ENCODE peak calls at places on chromosomes 1 and 21, in six cellular contexts. M, Z, O, V, K and T are unnamed samples.
A peak's percentile ranks its signal among the peaks of the same experiment; 100 is the strongest.

GRCh38 chr1:204591473-204592090 is 75.4 kb downstream of the MDM4 start:
- DNase-seq in Z (peak; percentile 63), M (no peak), V (no peak), O (peak; percentile 24), K (no peak), T (no peak)

GRCh38 chr1:40153073-40153770 is 8.0 kb upstream of the RLF start:
- DNase-seq in M (peak; percentile 66), K (no peak), O (peak; percentile 76), Z (peak; percentile 81), V (peak; percentile 71), T (peak; percentile 6)

GRCh38 chr1:19557609-19558051 is 72.3 kb upstream of the CAPZB start:
- DNase-seq in M (no peak), Z (peak; percentile 36), V (no peak), K (no peak), O (no peak), T (no peak)

GRCh38 chr1:161044908-161045748 is 649 bp downstream of the USF1 start:
- DNase-seq in O (peak; percentile 72), M (peak; percentile 88), Z (peak; percentile 55), V (peak; percentile 54), K (peak; percentile 61), T (peak; percentile 56)

GRCh38 chr1:212477680-212478466 is 45.2 kb downstream of the NENF start:
- DNase-seq in K (no peak), M (no peak), V (no peak), Z (no peak), O (no peak), T (no peak)

GRCh38 chr1:57254006-57254405 is 169.9 kb downstream of the DAB1 start:
- DNase-seq in M (no peak), K (no peak), O (no peak), Z (peak; percentile 48), V (peak; percentile 74), T (no peak)

GRCh38 chr1:70044832-70045231 is 160.5 kb downstream of the LRRC40 start:
- DNase-seq in K (no peak), Z (peak; percentile 77), V (peak; percentile 35), M (no peak), O (peak; percentile 74), T (no peak)

GRCh38 chr1:87140831-87141540 is 187.7 kb upstream of the LMO4 start:
- DNase-seq in V (no peak), Z (no peak), M (no peak), O (no peak), K (no peak), T (no peak)

GRCh38 chr1:208201241-208201640 is 42.9 kb downstream of the PLXNA2 start:
- DNase-seq in Z (peak; percentile 97), O (peak; percentile 96), V (peak; percentile 18), M (peak; percentile 80), K (no peak), T (peak; percentile 29)

GRCh38 chr1:66253330-66253921 is 280.5 kb upstream of the SGIP1 start:
- DNase-seq in Z (peak; percentile 83), K (no peak), M (peak; percentile 69), O (peak; percentile 89), V (peak; percentile 82), T (no peak)

GRCh38 chr1:27602510-27603319 is 1.2 kb downstream of the AHDC1 start:
- DNase-seq in Z (no peak), V (peak; percentile 48), O (peak; percentile 29), M (peak; percentile 65), K (peak; percentile 61), T (no peak)

GRCh38 chr1:59314776-59315528 is 18.1 kb downstream of the FGGY start:
- DNase-seq in V (no peak), Z (no peak), K (no peak), O (no peak), M (no peak), T (no peak)

GRCh38 chr21:34179204-34179935 is 106.0 kb downstream of the MRPS6 start:
- DNase-seq in Z (no peak), O (no peak), K (no peak), M (no peak), V (no peak), T (no peak)

GRCh38 chr1:58932820-58933598 is 149.2 kb upstream of the JUN start:
- DNase-seq in K (no peak), Z (peak; percentile 83), M (peak; percentile 51), V (no peak), O (no peak), T (no peak)

GRCh38 chr1:50105430-50105829 is 3.3 kb upstream of the ELAVL4 start:
- DNase-seq in M (no peak), K (no peak), V (no peak), O (no peak), Z (no peak), T (peak; percentile 31)

GRCh38 chr1:84286071-84286470 is 15.4 kb upstream of the SAMD13 start:
- DNase-seq in Z (peak; percentile 58), M (no peak), O (no peak), V (no peak), K (no peak), T (no peak)

GRCh38 chr1:98049370-98050115 is 128.7 kb upstream of the DPYD start:
- DNase-seq in K (no peak), V (peak; percentile 50), Z (no peak), M (no peak), O (peak; percentile 30), T (peak; percentile 71)

GRCh38 chr1:2079396-2080085 is 29.3 kb downstream of the PRKCZ start:
- DNase-seq in O (no peak), Z (no peak), V (no peak), M (no peak), K (no peak), T (no peak)

GRCh38 chr1:170134126-170134525 is 11.6 kb upstream of the NTMT2 start:
- DNase-seq in V (no peak), M (no peak), Z (peak; percentile 56), O (no peak), K (no peak), T (no peak)

GRCh38 chr1:11851171-11851570 is 3.6 kb upstream of the NPPA start:
- DNase-seq in K (no peak), M (peak; percentile 86), V (no peak), Z (peak; percentile 18), O (no peak), T (no peak)

GRCh38 chr1:39892611-39893595 is 8.8 kb downstream of the MYCL start:
- DNase-seq in M (peak; percentile 82), Z (peak; percentile 49), V (peak; percentile 61), O (peak; percentile 47), K (no peak), T (no peak)

GRCh38 chr1:117753652-117754051 is 147.8 kb downstream of the TENT5C start:
- DNase-seq in O (no peak), K (no peak), V (no peak), M (no peak), Z (peak; percentile 73), T (no peak)

GRCh38 chr1:109361649-109362048 is 36.1 kb downstream of the SORT1 start:
- DNase-seq in Z (peak; percentile 74), M (no peak), K (no peak), O (no peak), V (no peak), T (no peak)

GRCh38 chr1:6777813-6778212 is 7.4 kb upstream of the CAMTA1 start:
- DNase-seq in V (no peak), Z (no peak), M (no peak), O (no peak), K (no peak), T (no peak)

GRCh38 chr1:243447342-243447741 is 191.5 kb downstream of the SDCCAG8 start:
- DNase-seq in V (no peak), O (no peak), Z (peak; percentile 77), K (no peak), M (no peak), T (no peak)

GRCh38 chr1:243441601-243442000 is 185.8 kb downstream of the SDCCAG8 start:
- DNase-seq in V (no peak), K (no peak), Z (no peak), O (no peak), M (no peak), T (no peak)

GRCh38 chr1:243447844-243448243 is 192.0 kb downstream of the SDCCAG8 start:
- DNase-seq in Z (no peak), K (no peak), M (no peak), V (no peak), O (no peak), T (no peak)

GRCh38 chr1:243440406-243440805 is 184.6 kb downstream of the SDCCAG8 start:
- DNase-seq in K (no peak), O (no peak), V (no peak), Z (no peak), M (no peak), T (no peak)

DNA sequence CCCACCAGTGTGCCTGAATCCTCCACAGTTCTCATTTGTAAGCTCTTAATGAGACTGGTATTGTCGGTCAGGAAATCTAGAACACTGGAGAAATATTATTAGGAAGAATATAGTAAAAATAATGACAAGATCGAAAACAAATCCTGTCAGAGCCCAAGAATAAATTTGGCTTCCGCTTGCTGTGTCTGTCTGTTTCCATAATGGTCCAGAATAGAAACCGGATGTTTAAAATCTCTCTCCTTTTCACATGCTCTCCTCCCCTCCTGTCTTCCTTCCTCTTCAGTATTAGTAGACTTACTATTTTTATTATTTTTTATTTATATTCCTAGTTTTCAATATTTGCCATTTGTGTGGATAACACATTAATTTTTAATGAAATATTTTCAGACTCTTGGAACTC is 187.7 kb downstream of the SDCCAG8 start:
- DNase-seq in O (no peak), V (no peak), K (no peak), Z (no peak), M (no peak), T (no peak)
- H3K4me3 ChIP-seq in O (no peak overlapping the region), V (no peak overlapping the region), K (no peak overlapping the region), Z (no peak overlapping the region), M (no peak overlapping the region), T (no peak overlapping the region)

GRCh38 chr1:156894001-156894400 is 483 bp downstream of the PEAR1 start:
- DNase-seq in Z (no peak), O (peak; percentile 37), M (no peak), V (no peak), K (no peak), T (no peak)
- H3K4me3 ChIP-seq in Z (peak overlapping the region; percentile 51), O (peak overlapping the region; percentile 92), M (no peak overlapping the region), V (no peak overlapping the region), K (peak overlapping the region; percentile 72), T (no peak overlapping the region)

DNA sequence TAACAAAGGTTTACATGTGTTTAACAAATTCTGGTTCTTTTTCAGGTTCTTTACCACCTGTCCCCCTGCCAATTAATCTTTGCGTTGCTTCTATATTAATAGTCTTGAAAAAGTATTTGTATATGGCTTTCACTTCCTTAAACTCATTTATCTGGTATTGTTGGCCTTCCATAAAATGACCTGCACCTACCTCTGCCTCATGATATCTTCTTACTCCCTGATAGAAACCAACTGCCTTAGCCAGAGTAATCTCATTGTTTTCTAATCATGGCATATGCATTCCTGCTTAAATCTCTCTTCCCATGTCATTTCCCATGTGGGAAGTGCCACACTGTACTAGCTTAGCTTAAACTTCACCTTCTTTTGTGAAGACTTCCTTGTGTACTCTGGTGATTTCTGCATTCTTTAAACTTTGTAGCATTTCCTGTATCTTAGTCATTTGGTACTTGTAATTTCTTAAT is 8.7 kb downstream of the SMG7 start:
- DNase-seq in M (no peak), K (no peak), O (peak; percentile 51), V (peak; percentile 24), Z (peak; percentile 12), T (no peak)
- H3K4me3 ChIP-seq in M (no peak overlapping the region), K (no peak overlapping the region), O (no peak overlapping the region), V (no peak overlapping the region), Z (no peak overlapping the region), T (no peak overlapping the region)

GRCh38 chr1:151540982-151541377 is 871 bp downstream of the TUFT1 start:
- DNase-seq in Z (no peak), O (no peak), M (peak; percentile 42), K (no peak), V (no peak), T (no peak)
- H3K4me3 ChIP-seq in Z (peak overlapping the region; percentile 76), O (peak overlapping the region; percentile 76), M (peak overlapping the region; percentile 66), K (peak overlapping the region; percentile 91), V (peak overlapping the region; percentile 58), T (peak overlapping the region; percentile 90)